ENCODE peak calls at places on chromosome 18, in ten cellular contexts. A is coronary artery; T is erythroblast; E is stimulated activated CD8-positive, alpha-beta memory T cell treated with anti-CD3 and anti-CD28 coated beads, Interleukin-12 subunit alpha, Interleukin-12 subunit beta, amount 100 ng/mL, for 1 hour; S is mucosa of descending colon; I is prostate gland; C is lower lobe of right lung; Y is HFFc6; D is NCI-H748 treated with DMSO at 0.1 percent for 48 hours; P is NCI-H1092 treated with DMSO at 0.1 percent for 48 hours. B is an unnamed sample.

GRCh38 chr18:24766376-24766775 is 305.9 kb downstream of the HRH4 start:
- DNase-seq in A (no peak), T (no peak), E (no peak), S (no peak), I (no peak), C (no peak), Y (peak), D (no peak), P (no peak), B (no peak)

GRCh38 chr18:74598350-74599001 is 806 bp downstream of the ZNF407 start:
- DNase-seq in A (no peak), T (peak), E (peak), S (peak), I (peak), C (peak), Y (peak), D (peak), P (peak), B (peak)

GRCh38 chr18:53093650-53094049 is 753.7 kb downstream of the DCC start:
- DNase-seq in A (no peak), T (no peak), E (no peak), S (no peak), I (no peak), C (no peak), Y (no peak), D (no peak), P (no peak), B (no peak)

GRCh38 chr18:404061-404460 is 96.4 kb downstream of the COLEC12 start:
- DNase-seq in A (no peak), T (no peak), E (no peak), S (no peak), I (no peak), C (no peak), Y (no peak), D (no peak), P (no peak), B (no peak)

GRCh38 chr18:4016391-4017049 is 438.6 kb downstream of the DLGAP1 start:
- DNase-seq in A (no peak), T (no peak), E (no peak), S (no peak), I (no peak), C (no peak), Y (peak), D (no peak), P (no peak), B (no peak)

GRCh38 chr18:5057348-5058012 is 139.6 kb downstream of the AKAIN1 start:
- DNase-seq in A (no peak), T (peak), E (peak), S (peak), I (no peak), C (peak), Y (peak), D (peak), P (peak), B (peak)

GRCh38 chr18:67194886-67195285 is 321.6 kb downstream of the DSEL start:
- DNase-seq in A (no peak), T (no peak), E (no peak), S (no peak), I (no peak), C (no peak), Y (no peak), D (peak), P (peak), B (no peak)

GRCh38 chr18:48186084-48186798 is 222.9 kb downstream of the ZBTB7C start:
- DNase-seq in A (no peak), T (no peak), E (no peak), S (no peak), I (no peak), C (no peak), Y (no peak), D (no peak), P (peak), B (peak)

GRCh38 chr18:22417496-22418188 is at the start of gene CTAGE1:
- DNase-seq in A (no peak), T (no peak), E (no peak), S (no peak), I (no peak), C (no peak), Y (peak), D (no peak), P (no peak), B (no peak)

B was measured in colonic mucosa.